ENCODE peak calls at places on chromosomes 16 and 17, in five cellular contexts. T is upper lobe of right lung, E is IMR-90, O is activated B cell treated with CpG ODN at 0.5 μM for 24 hours, K is GM13977. N is an unnamed sample.
A peak's percentile ranks its signal among the peaks of the same experiment; 100 is the strongest.

GRCh38 chr16:81224836-81225235 is 13.7 kb upstream of the BCO1 start:
- DNase-seq in T (no peak), O (no peak), E (no peak), K (no peak), N (no peak)

GRCh38 chr17:35747540-35748017 is 5.5 kb downstream of the GAS2L2 start:
- DNase-seq in O (peak; percentile 64), K (peak; percentile 90), T (peak; percentile 80), E (peak; percentile 75), N (peak; percentile 36)

GRCh38 chr17:892958-893357 is 86.6 kb downstream of the NXN start:
- DNase-seq in T (no peak), O (no peak), K (no peak), E (no peak), N (no peak)

GRCh38 chr17:10226930-10227695 is 28.7 kb upstream of the GAS7 start:
- DNase-seq in E (peak; percentile 22), O (peak; percentile 57), K (peak; percentile 74), T (peak; percentile 73), N (peak; percentile 44)

GRCh38 chr16:10981697-10982216 is 37.4 kb downstream of the CLEC16A start:
- DNase-seq in O (peak; percentile 64), K (peak; percentile 57), E (no peak), T (no peak), N (peak; percentile 52)

GRCh38 chr17:47883589-47884426 is 12.2 kb upstream of the SP2 start:
- DNase-seq in K (no peak), T (no peak), O (no peak), E (no peak), N (no peak)

GRCh38 chr16:86379505-86379846 is 130.9 kb upstream of the FOXF1 start:
- DNase-seq in E (no peak), O (no peak), T (no peak), K (no peak), N (no peak)

GRCh38 chr16:7313170-7313569 is 19.5 kb upstream of the RBFOX1 start:
- DNase-seq in K (no peak), E (no peak), T (no peak), O (no peak), N (no peak)

GRCh38 chr17:48890086-48890485 is 2.5 kb upstream of the ATP5MC1 start:
- DNase-seq in O (no peak), K (no peak), T (no peak), E (no peak), N (no peak)

GRCh38 chr16:4578961-4579530 is 22.9 kb downstream of the C16orf96 start:
- DNase-seq in T (no peak), K (no peak), O (no peak), E (no peak), N (no peak)

GRCh38 chr16:2152695-2153506 is 2.7 kb upstream of the TRAF7 start:
- DNase-seq in O (no peak), E (no peak), T (no peak), K (no peak), N (peak; percentile 62)

GRCh38 chr16:15916323-15916722 is 27.9 kb upstream of the CEP20 start:
- DNase-seq in K (no peak), T (no peak), E (no peak), O (no peak), N (no peak)

GRCh38 chr17:21511368-21512195 is 135.4 kb downstream of the KCNJ12 start:
- DNase-seq in E (peak; percentile 75), K (peak; percentile 75), T (peak; percentile 93), O (peak; percentile 63), N (peak; percentile 59)

GRCh38 chr17:76538281-76538931 is 897 bp upstream of the CYGB start:
- DNase-seq in O (no peak), K (no peak), E (no peak), T (peak; percentile 68), N (no peak)

GRCh38 chr17:14330492-14330920 is 29.6 kb downstream of the HS3ST3B1 start:
- DNase-seq in O (no peak), E (no peak), T (no peak), K (no peak), N (no peak)

GRCh38 chr17:35900280-35900679 is 20.1 kb upstream of the CCL5 start:
- DNase-seq in T (no peak), K (no peak), E (no peak), O (no peak), N (no peak)

GRCh38 chr17:40122944-40123810 is 1.4 kb downstream of the MSL1 start:
- DNase-seq in T (peak; percentile 66), E (peak; percentile 30), O (peak; percentile 40), K (peak; percentile 76), N (peak; percentile 59)

GRCh38 chr16:89905511-89906140 is 13.0 kb upstream of the MC1R start:
- DNase-seq in O (no peak), E (no peak), T (no peak), K (no peak), N (no peak)

GRCh38 chr17:71600137-71600789 is 520.6 kb upstream of the SOX9 start:
- DNase-seq in E (peak; percentile 7), T (no peak), O (no peak), K (no peak), N (no peak)

GRCh38 chr16:2341456-2342447 is 1.2 kb upstream of the ABCA3 start:
- DNase-seq in E (no peak), K (no peak), T (peak; percentile 73), O (peak; percentile 25), N (no peak)

GRCh38 chr16:47475786-47476185 is 14.7 kb downstream of the PHKB start:
- DNase-seq in O (no peak), K (no peak), T (no peak), E (peak; percentile 49), N (no peak)

GRCh38 chr16:48054881-48055601 is 100.8 kb downstream of the ABCC12 start:
- DNase-seq in T (no peak), K (peak; percentile 66), O (no peak), E (peak; percentile 71), N (peak; percentile 6)

GRCh38 chr16:58464916-58465731 is 34.8 kb upstream of the NDRG4 start:
- DNase-seq in T (no peak), E (no peak), K (peak; percentile 44), O (no peak), N (no peak)

GRCh38 chr16:68434654-68435210 is 13.6 kb downstream of the SMPD3 start:
- DNase-seq in T (no peak), K (no peak), E (no peak), O (no peak), N (no peak)

GRCh38 chr16:75309156-75309555 is 57.7 kb upstream of the BCAR1 start:
- DNase-seq in T (no peak), E (no peak), K (no peak), O (no peak), N (no peak)

GRCh38 chr16:9090101-9090959 is 1.1 kb upstream of the HAPSTR1 start:
- DNase-seq in T (peak; percentile 81), E (no peak), K (peak; percentile 50), O (peak; percentile 58), N (peak; percentile 69)

GRCh38 chr17:48814504-48814903 is 2.5 kb downstream of the TTLL6 start:
- DNase-seq in E (peak; percentile 37), O (no peak), K (peak; percentile 82), T (peak; percentile 52), N (no peak)

GRCh38 chr17:75232786-75233185 is 27.3 kb downstream of the NUP85 start:
- DNase-seq in T (no peak), O (no peak), K (no peak), E (no peak), N (no peak)

GRCh38 chr16:85606920-85607319 is 6.2 kb upstream of the GSE1 start:
- DNase-seq in O (no peak), K (no peak), T (no peak), E (no peak), N (no peak)

GRCh38 chr17:74163271-74163821 is 40.1 kb upstream of the RPL38 start:
- DNase-seq in T (peak; percentile 29), O (no peak), E (no peak), K (no peak), N (no peak)

GRCh38 chr17:20284018-20284417 is 183.3 kb downstream of the LGALS9B start:
- DNase-seq in T (no peak), O (no peak), K (no peak), E (peak; percentile 42), N (no peak)

GRCh38 chr16:87593710-87594258 is 8.5 kb upstream of the JPH3 start:
- DNase-seq in O (no peak), T (no peak), K (no peak), E (no peak), N (no peak)

GRCh38 chr16:51151435-51151950 is 423 bp upstream of the SALL1 start:
- DNase-seq in K (no peak), E (peak; percentile 70), O (no peak), T (no peak), N (no peak)

GRCh38 chr17:79840989-79841286 is 1.7 kb upstream of the CBX4 start:
- DNase-seq in E (no peak), O (peak; percentile 43), T (no peak), K (no peak), N (no peak)

GRCh38 chr17:79837888-79838540 is 1.2 kb downstream of the CBX4 start:
- DNase-seq in E (no peak), K (no peak), O (peak; percentile 43), T (no peak), N (peak; percentile 55)

GRCh38 chr17:79840204-79840988 is 1.2 kb upstream of the CBX4 start:
- DNase-seq in E (peak; percentile 31), K (no peak), O (peak; percentile 42), T (peak; percentile 85), N (no peak)

GRCh38 chr17:79838541-79839274 is 532 bp downstream of the CBX4 start:
- DNase-seq in K (peak; percentile 64), O (peak; percentile 52), T (peak; percentile 82), E (peak; percentile 52), N (peak; percentile 75)

GRCh38 chr17:79839363-79840203 is at the start of gene CBX4:
- DNase-seq in K (peak; percentile 98), E (peak; percentile 90), O (peak; percentile 87), T (peak; percentile 98), N (peak; percentile 95)
- TF ChIP-seq CTCF in K (peak; percentile 71), E (peak; percentile 70), O (peak; percentile 46), T (peak; percentile 76), N (peak; percentile 56)

GRCh38 chr17:67532326-67532871 is 155.3 kb downstream of the PITPNC1 start:
- DNase-seq in K (no peak), O (no peak), E (no peak), T (no peak), N (no peak)

GRCh38 chr17:67531291-67531690 is 154.2 kb downstream of the PITPNC1 start:
- DNase-seq in K (peak; percentile 83), T (no peak), E (no peak), O (no peak), N (peak; percentile 42)

GRCh38 chr17:67534941-67535340 is 157.9 kb downstream of the PITPNC1 start:
- DNase-seq in O (no peak), T (no peak), E (no peak), K (no peak), N (no peak)
- TF ChIP-seq CTCF in O (no peak), T (no peak), E (no peak), K (no peak), N (no peak)

DNA sequence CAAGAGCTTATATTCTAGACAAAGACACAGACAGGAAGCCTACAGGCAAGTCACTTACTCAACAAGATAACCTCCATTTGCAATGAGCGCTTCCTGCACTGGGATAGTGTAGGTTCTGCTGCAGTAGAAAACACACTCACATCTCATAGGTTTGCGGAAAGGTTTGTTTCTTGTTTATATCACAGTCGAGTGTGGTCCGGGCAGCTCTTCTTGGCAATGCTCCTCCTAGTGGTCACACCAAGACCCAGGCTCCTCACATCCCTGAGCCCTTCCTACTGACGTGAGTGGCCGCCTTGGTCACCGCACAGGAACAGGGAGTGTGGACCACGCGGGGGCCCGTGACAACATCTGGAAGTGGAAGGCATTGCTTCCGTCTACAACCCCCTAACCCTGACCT is 48.0 kb upstream of the RBFOX3 start:
- DNase-seq in T (no peak), E (peak; percentile 21), K (no peak), O (no peak), N (no peak)
- TF ChIP-seq CTCF in T (peak; percentile 39), E (peak; percentile 30), K (peak; percentile 39), O (no peak), N (peak; percentile 50)

GRCh38 chr17:45974916-45975630 is 24.0 kb upstream of the STH start:
- DNase-seq in K (no peak), E (no peak), T (no peak), O (peak; percentile 51), N (no peak)
- TF ChIP-seq CTCF in K (no peak), E (no peak), T (no peak), O (no peak), N (no peak)